ENCODE peak calls at places on chromosome 14, in five cellular contexts. U, A, E, S and J are unnamed samples.

GRCh38 chr14:25381498-25381897 is 331.6 kb upstream of the STXBP6 start:
- DNase-seq in U (no peak), A (no peak), E (no peak), S (no peak), J (no peak)

GRCh38 chr14:86057018-86057667 is 527.2 kb downstream of the FLRT2 start:
- DNase-seq in U (peak; percentile 47), A (no peak), E (peak; percentile 26), S (peak; percentile 16), J (peak; percentile 20)

GRCh38 chr14:64601571-64601970 is 51.8 kb downstream of the PPP1R36 start:
- DNase-seq in U (no peak), A (no peak), E (no peak), S (no peak), J (no peak)

GRCh38 chr14:53599221-53599945 is 357.2 kb downstream of the BMP4 start:
- DNase-seq in U (no peak), A (no peak), E (no peak), S (no peak), J (no peak)

GRCh38 chr14:104166698-104167097 is 28.3 kb downstream of the KIF26A start:
- DNase-seq in U (no peak), A (no peak), E (no peak), S (no peak), J (no peak)

GRCh38 chr14:22583994-22584393 is 5.0 kb downstream of the DAD1 start:
- DNase-seq in U (no peak), A (no peak), E (no peak), S (no peak), J (no peak)

GRCh38 chr14:97642631-97643030 is 845.4 kb downstream of the VRK1 start:
- DNase-seq in U (no peak), A (no peak), E (no peak), S (no peak), J (no peak)

GRCh38 chr14:22112004-22112403 is 438.4 kb upstream of the OR4E1 start:
- DNase-seq in U (peak; percentile 1), A (no peak), E (no peak), S (peak; percentile 29), J (peak; percentile 21)

GRCh38 chr14:56412453-56413434 is 166.9 kb upstream of the TMEM260 start:
- DNase-seq in U (no peak), A (no peak), E (no peak), S (no peak), J (no peak)

GRCh38 chr14:98705826-98706225 is 566.2 kb downstream of the BCL11B start:
- DNase-seq in U (no peak), A (no peak), E (no peak), S (no peak), J (peak; percentile 54)

GRCh38 chr14:67059576-67059975 is 129.7 kb upstream of the GARIN2 start:
- DNase-seq in U (no peak), A (no peak), E (no peak), S (no peak), J (no peak)

GRCh38 chr14:71538949-71539659 is 393.1 kb upstream of the RGS6 start:
- DNase-seq in U (peak; percentile 79), A (no peak), E (no peak), S (no peak), J (no peak)

GRCh38 chr14:72732022-72732780 is 161.7 kb downstream of the DPF3 start:
- DNase-seq in U (no peak), A (no peak), E (no peak), S (no peak), J (no peak)

GRCh38 chr14:69129264-69129880 is 23.5 kb downstream of the DCAF5 start:
- DNase-seq in U (peak; percentile 92), A (peak; percentile 68), E (peak; percentile 80), S (peak; percentile 86), J (peak; percentile 75)

GRCh38 chr14:89067293-89067972 is 243.0 kb downstream of the TTC8 start:
- DNase-seq in U (no peak), A (no peak), E (no peak), S (no peak), J (no peak)

GRCh38 chr14:56120091-56120632 is 2.0 kb downstream of the PELI2 start:
- DNase-seq in U (peak; percentile 53), A (no peak), E (no peak), S (no peak), J (no peak)

GRCh38 chr14:81303258-81303935 is 82.6 kb upstream of the GTF2A1 start:
- DNase-seq in U (no peak), A (peak; percentile 88), E (no peak), S (peak; percentile 83), J (peak; percentile 84)

GRCh38 chr14:87494010-87494409 is 499.0 kb downstream of the GALC start:
- DNase-seq in U (no peak), A (no peak), E (no peak), S (peak; percentile 1), J (peak; percentile 12)

DNA sequence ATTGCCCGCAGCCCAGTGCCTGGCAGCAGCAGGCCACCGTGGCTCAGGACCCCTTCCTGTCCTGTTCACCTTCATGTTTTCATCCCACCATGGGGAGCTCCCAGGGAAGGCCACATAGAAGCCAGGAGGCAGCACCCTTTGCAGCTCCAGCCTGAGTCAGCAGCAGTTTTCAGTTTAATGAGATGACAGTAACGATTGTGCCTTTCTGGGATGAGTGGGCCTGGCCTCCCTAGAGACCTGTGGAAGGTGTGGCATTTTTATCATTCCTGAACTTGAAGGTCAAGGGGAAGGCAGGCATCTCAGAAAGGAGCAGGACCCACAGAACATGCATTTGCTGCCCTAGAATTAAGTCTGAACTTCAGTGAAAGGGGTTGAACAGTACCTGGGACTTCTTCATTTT is 532.8 kb downstream of the FUT8 start:
- DNase-seq in U (no peak), A (no peak), E (no peak), S (no peak), J (no peak)
- H3K4me3 ChIP-seq in U (no peak overlapping the region), A (no peak overlapping the region), E (no peak overlapping the region), S (no peak overlapping the region), J (no peak overlapping the region)

GRCh38 chr14:54709867-54710266 is 142.9 kb downstream of the SAMD4A start:
- DNase-seq in U (no peak), A (no peak), E (no peak), S (no peak), J (no peak)

GRCh38 chr14:54712371-54712998 is 145.6 kb downstream of the SAMD4A start:
- DNase-seq in U (peak; percentile 55), A (no peak), E (no peak), S (no peak), J (no peak)

GRCh38 chr14:54711312-54711711 is 144.4 kb downstream of the SAMD4A start:
- DNase-seq in U (no peak), A (no peak), E (no peak), S (no peak), J (no peak)

GRCh38 chr14:54713364-54713763 is 146.4 kb downstream of the SAMD4A start:
- DNase-seq in U (no peak), A (no peak), E (no peak), S (no peak), J (no peak)

DNA sequence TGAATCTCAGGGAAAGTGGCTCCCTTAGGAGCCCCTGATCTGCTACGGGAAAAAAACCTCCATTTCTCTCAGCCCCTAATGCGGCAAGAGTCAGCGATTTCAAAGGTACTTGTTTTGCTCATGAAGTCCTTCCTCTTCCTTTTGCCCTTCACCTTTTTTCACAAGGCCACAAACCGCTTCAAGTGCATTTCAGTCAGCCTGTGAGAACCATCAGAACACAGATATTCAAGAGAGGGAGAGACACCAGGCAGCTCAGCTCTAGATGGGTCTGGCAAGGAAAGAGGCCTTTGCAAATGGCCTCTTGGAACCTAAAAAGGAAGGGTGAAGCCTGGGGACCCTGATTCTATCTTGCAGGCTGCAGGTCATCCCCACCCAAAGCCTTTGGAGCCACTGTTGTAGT is 144.9 kb downstream of the SAMD4A start:
- DNase-seq in U (no peak), A (no peak), E (no peak), S (peak; percentile 14), J (no peak)
- H3K4me3 ChIP-seq in U (no peak overlapping the region), A (no peak overlapping the region), E (no peak overlapping the region), S (no peak overlapping the region), J (no peak overlapping the region)

GRCh38 chr14:102544034-102544744 is 34.6 kb upstream of the ANKRD9 start:
- DNase-seq in U (no peak), A (no peak), E (no peak), S (no peak), J (no peak)

GRCh38 chr14:102547067-102547466 is 37.5 kb upstream of the ANKRD9 start:
- DNase-seq in U (no peak), A (no peak), E (no peak), S (no peak), J (no peak)

GRCh38 chr14:102541771-102542170 is 32.2 kb upstream of the ANKRD9 start:
- DNase-seq in U (no peak), A (no peak), E (no peak), S (no peak), J (no peak)

GRCh38 chr14:102545461-102546265 is 36.1 kb upstream of the ANKRD9 start:
- DNase-seq in U (peak; percentile 36), A (no peak), E (no peak), S (no peak), J (no peak)

DNA sequence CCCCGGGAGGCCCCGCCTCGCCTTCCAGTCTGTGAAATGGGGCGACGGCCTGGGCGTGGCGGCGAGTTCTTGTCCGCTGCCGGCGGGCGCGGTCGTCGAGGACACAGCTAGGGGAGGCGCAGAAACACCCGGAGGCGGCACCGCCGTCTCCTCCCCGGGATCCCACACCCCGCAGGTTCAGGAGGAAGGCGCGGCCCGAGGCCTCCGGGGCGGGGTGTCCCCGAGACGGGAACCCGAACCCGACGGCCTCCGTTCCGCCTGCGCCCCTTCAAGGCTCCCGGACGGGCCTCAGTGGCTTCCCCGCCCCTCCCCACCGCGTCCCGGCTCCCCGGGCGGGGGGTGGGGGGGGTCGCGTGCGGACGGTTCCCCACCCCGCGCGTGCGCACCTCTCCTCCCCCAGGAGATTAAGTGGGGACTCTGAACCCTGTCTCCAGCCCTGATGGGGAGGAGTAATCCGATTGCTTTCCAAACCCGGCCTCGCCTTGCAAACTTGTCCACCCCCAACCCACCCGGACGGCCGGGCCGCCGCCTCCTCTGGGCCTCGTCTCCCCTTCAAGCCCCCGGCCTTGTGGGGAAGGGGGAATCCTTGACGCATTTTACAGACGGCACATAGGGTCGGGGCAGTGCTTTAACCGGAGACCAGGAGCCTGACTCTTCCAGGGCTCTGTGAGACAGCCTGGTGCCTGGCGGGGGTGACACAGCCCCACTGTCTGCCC is 35.3 kb upstream of the ANKRD9 start:
- DNase-seq in U (no peak), A (no peak), E (no peak), S (peak; percentile 35), J (no peak)
- H3K4me3 ChIP-seq in U (no peak overlapping the region), A (no peak overlapping the region), E (no peak overlapping the region), S (no peak overlapping the region), J (peak overlapping the region; percentile 10)

GRCh38 chr14:75363156-75363555 is 64.7 kb upstream of the JDP2 start:
- DNase-seq in U (no peak), A (no peak), E (no peak), S (no peak), J (no peak)

GRCh38 chr14:75361751-75362433 is 65.9 kb upstream of the JDP2 start:
- DNase-seq in U (peak; percentile 18), A (no peak), E (no peak), S (no peak), J (no peak)

GRCh38 chr14:75369506-75369905 is 58.3 kb upstream of the JDP2 start:
- DNase-seq in U (no peak), A (no peak), E (peak; percentile 38), S (no peak), J (no peak)

GRCh38 chr14:75359098-75359497 is 68.7 kb upstream of the JDP2 start:
- DNase-seq in U (no peak), A (no peak), E (no peak), S (no peak), J (no peak)

GRCh38 chr14:75363570-75364227 is 64.1 kb upstream of the JDP2 start:
- DNase-seq in U (no peak), A (no peak), E (peak; percentile 25), S (no peak), J (no peak)
- H3K4me3 ChIP-seq in U (no peak overlapping the region), A (no peak overlapping the region), E (no peak overlapping the region), S (no peak overlapping the region), J (no peak overlapping the region)